ENCODE peak calls at places on chromosomes 13 and 19, in five cellular contexts. L is WERI-Rb-1, G is foreskin fibroblast, V is activated B cell treated with CpG ODN at 0.5 μM for 24 hours, S is AG09319. Y is an unnamed sample.

GRCh38 chr19:41144403-41144802 is 30.2 kb downstream of the CYP2F1 start:
- DNase-seq in L (peak; percentile 84), G (peak; percentile 87), V (peak; percentile 42), S (peak; percentile 58), Y (peak; percentile 73)

GRCh38 chr19:4456566-4456842 is 1.1 kb downstream of the UBXN6 start:
- DNase-seq in L (peak; percentile 96), G (peak; percentile 85), V (no peak), S (no peak), Y (peak; percentile 41)

GRCh38 chr13:41552031-41552430 is 94.7 kb downstream of the RGCC start:
- DNase-seq in L (no peak), G (no peak), V (no peak), S (no peak), Y (no peak)

GRCh38 chr19:12137541-12137940 is 2.6 kb downstream of the ZNF20 start:
- DNase-seq in L (peak; percentile 27), G (no peak), V (no peak), S (no peak), Y (no peak)

GRCh38 chr19:18439025-18439909 is 1.3 kb upstream of the ISYNA1 start:
- DNase-seq in L (no peak), G (peak; percentile 80), V (no peak), S (no peak), Y (no peak)

GRCh38 chr13:91667486-91667885 is 269.1 kb downstream of the GPC5 start:
- DNase-seq in L (no peak), G (no peak), V (no peak), S (no peak), Y (no peak)

GRCh38 chr19:9757544-9758501 is 10.7 kb downstream of the ZNF846 start:
- DNase-seq in L (no peak), G (no peak), V (no peak), S (no peak), Y (no peak)

GRCh38 chr13:100409132-100409531 is 179.5 kb downstream of the GGACT start:
- DNase-seq in L (no peak), G (no peak), V (no peak), S (no peak), Y (no peak)

GRCh38 chr13:44978328-44978727 is 10.9 kb downstream of the NUFIP1 start:
- DNase-seq in L (no peak), G (no peak), V (no peak), S (no peak), Y (no peak)
- TF ChIP-seq CTCF in L (no peak), G (no peak), V (no peak), S (no peak), Y (peak; percentile 10)

GRCh38 chr19:30647891-30648290 is 275.7 kb downstream of the ZNF536 start:
- DNase-seq in L (no peak), G (no peak), V (no peak), S (no peak), Y (no peak)

GRCh38 chr19:30646806-30647205 is 274.6 kb downstream of the ZNF536 start:
- DNase-seq in L (no peak), G (no peak), V (no peak), S (no peak), Y (no peak)

GRCh38 chr19:30649934-30650614 is 277.9 kb downstream of the ZNF536 start:
- DNase-seq in L (peak; percentile 55), G (peak; percentile 79), V (no peak), S (peak; percentile 22), Y (peak; percentile 44)

GRCh38 chr19:30649149-30649548 is 277.0 kb downstream of the ZNF536 start:
- DNase-seq in L (no peak), G (no peak), V (no peak), S (no peak), Y (no peak)

DNA sequence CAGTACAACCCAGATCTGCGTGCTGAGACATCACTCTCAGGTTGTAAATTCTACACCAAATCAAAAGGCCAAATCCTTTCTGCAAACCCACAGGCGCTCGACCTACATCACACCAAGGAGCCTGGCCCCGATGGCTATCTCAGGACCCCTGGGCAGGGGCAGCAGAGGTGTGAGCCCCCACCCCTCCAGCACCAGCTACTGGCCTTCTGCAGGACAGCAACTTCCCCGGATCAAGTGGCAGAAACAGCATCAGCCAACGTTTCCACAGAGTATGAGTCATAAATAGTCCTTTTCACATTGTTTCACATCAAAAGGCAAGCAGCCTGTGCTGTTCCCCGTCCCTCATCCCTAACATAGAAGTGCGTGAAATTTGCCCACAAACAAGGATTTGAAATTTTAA is 276.1 kb downstream of the ZNF536 start:
- DNase-seq in L (peak; percentile 39), G (peak; percentile 57), V (no peak), S (no peak), Y (no peak)
- TF ChIP-seq CTCF in L (peak; percentile 62), G (peak; percentile 11), V (no peak), S (no peak), Y (no peak)

GRCh38 chr19:49807888-49808675 is 5.0 kb downstream of the FUZ start:
- DNase-seq in L (no peak), G (no peak), V (no peak), S (no peak), Y (no peak)

GRCh38 chr19:49811328-49811727 is 1.8 kb downstream of the FUZ start:
- DNase-seq in L (no peak), G (no peak), V (no peak), S (no peak), Y (no peak)

GRCh38 chr19:49809987-49810389 is 3.1 kb downstream of the FUZ start:
- DNase-seq in L (no peak), G (no peak), V (no peak), S (no peak), Y (no peak)

GRCh38 chr19:49808762-49809154 is 4.3 kb downstream of the FUZ start:
- DNase-seq in L (peak; percentile 91), G (peak; percentile 93), V (peak; percentile 88), S (peak; percentile 68), Y (peak; percentile 99)

DNA sequence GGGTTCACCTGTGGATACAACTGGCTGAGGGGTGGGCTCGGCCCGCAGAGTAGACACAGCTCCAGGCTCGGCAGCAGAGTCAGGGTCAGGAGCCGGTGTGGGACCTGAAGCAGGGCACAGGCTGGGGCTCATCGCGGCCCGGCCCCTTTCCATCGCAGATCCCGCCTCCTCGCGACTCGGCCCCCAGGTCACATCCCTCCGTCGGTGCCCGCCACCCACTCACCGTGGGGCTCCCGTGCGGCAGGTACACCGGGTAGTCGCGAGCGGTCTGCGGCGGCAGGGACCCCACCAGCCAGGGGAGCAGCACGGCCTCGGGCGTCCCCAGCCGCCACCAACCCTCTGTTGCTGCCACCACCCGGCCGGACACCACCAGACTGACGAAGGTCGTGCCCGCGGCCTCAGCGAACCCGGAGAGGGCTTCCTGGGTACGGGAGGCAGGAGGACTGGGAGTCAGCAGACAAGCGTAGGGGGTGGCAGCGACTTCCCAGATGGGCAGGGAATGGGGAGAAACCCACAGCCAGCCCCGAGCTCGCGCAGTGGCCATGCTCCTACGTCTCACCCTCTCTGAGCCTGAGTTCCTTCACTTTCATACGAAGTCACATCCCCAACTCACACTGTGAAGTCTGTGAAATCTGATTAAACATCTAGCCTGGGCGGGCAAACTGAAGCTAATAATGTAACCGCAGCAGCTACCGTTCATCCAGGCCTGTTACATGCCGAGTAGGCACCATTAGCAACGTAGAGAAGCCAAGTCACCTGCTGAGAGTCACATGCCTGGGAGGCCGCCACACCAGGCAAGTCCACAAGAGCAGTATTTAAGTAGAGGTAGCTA is 3.7 kb downstream of the FUZ start:
- DNase-seq in L (peak; percentile 34), G (peak; percentile 56), V (peak; percentile 69), S (no peak), Y (peak; percentile 61)
- TF ChIP-seq CTCF in L (no peak), G (no peak), V (no peak), S (no peak), Y (no peak)

GRCh38 chr19:7635670-7636069 is 1.2 kb upstream of the STXBP2 start:
- DNase-seq in L (no peak), G (no peak), V (no peak), S (no peak), Y (no peak)

GRCh38 chr19:7636317-7636690 is 606 bp upstream of the STXBP2 start:
- DNase-seq in L (no peak), G (no peak), V (no peak), S (no peak), Y (no peak)

GRCh38 chr19:7637374-7638256 is 705 bp downstream of the STXBP2 start:
- DNase-seq in L (no peak), G (no peak), V (no peak), S (no peak), Y (no peak)

GRCh38 chr19:7638802-7639465 is 2.0 kb downstream of the STXBP2 start:
- DNase-seq in L (peak; percentile 83), G (no peak), V (no peak), S (no peak), Y (no peak)

DNA sequence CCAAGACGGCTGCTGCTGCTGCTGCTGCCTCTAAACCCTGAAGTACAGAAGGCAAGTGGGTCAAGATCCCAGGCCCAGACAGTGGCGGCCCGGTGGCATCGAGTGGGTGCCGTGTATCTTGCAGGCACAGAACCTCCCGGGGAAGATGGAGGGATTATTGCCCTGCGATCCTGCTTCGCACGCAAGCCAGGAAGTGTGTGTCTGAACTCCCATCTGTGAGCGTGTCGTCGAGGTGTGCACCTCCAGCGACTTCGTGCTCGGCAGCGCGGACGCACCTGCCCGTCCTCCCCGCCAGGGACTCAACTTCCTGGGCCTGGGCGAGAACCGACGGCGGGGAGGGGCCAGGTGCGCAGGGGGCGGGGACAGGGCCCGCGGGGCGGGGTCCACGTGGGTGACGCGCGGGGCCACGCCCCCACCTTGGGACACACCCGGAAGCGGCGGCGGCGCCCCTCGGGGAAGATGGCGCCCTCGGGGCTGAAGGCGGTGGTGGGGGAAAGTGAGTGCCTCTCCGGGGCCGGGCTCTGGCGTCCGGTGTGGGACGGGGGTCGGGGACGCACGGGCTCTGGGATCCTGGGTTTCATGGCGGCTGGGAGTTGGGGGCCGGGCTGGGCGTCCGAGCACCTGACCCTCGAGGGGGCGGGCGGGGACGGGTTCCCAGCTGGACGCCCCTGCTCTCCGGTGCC is at the start of gene STXBP2:
- DNase-seq in L (no peak), G (peak; percentile 35), V (peak; percentile 93), S (no peak), Y (peak; percentile 83)
- TF ChIP-seq CTCF in L (no peak), G (no peak), V (no peak), S (no peak), Y (no peak)

DNA sequence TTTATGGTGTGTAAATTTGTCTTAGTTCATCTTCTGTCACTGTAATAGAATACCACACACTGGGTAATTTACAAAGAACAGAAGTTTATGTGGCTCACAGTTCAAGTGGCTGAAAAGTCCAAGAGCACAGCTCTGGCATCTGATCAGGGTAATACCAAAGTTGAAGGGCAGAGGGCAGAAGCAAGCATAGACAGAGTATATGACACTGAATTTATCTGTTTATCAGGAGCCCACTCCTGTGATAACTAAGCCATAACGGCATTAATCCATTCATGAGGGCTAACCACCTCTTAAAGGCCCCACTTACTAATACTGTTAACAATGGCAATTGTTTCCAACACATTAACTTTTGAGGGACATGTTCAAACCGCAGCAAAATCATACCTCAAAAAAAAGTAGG is 4.0 kb upstream of the RFXAP start:
- DNase-seq in L (no peak), G (peak; percentile 44), V (no peak), S (no peak), Y (no peak)
- TF ChIP-seq CTCF in L (no peak), G (peak; percentile 36), V (no peak), S (peak; percentile 28), Y (peak; percentile 13)

GRCh38 chr19:39284032-39284431 is 12.2 kb upstream of the IFNL1 start:
- DNase-seq in L (no peak), G (no peak), V (no peak), S (no peak), Y (no peak)
- TF ChIP-seq CTCF in L (no peak), G (no peak), V (no peak), S (no peak), Y (no peak)